ENCODE peak calls at places on chromosome 2, in six cellular contexts. E is transverse colon; F is effector memory CD4-positive, alpha-beta T cell; J is A549; V is substantia nigra; Z is mesendoderm. R is an unnamed sample.

GRCh38 chr2:65367517-65367916 is 64.9 kb downstream of the SPRED2 start:
- DNase-seq in E (peak), F (no peak), J (peak), V (no peak), Z (peak), R (peak)

GRCh38 chr2:171893196-171893823 is 734 bp downstream of the SLC25A12 start:
- DNase-seq in E (no peak), F (no peak), J (no peak), V (no peak), Z (peak), R (no peak)

GRCh38 chr2:55157474-55157884 is 74.6 kb downstream of the CLHC1 start:
- DNase-seq in E (no peak), F (no peak), J (no peak), V (no peak), Z (peak), R (no peak)

GRCh38 chr2:127174977-127175376 is 45.1 kb downstream of the CYP27C1 start:
- DNase-seq in E (peak), F (no peak), J (no peak), V (no peak), Z (no peak), R (no peak)

GRCh38 chr2:157627594-157628281 is 926 bp downstream of the ACVR1C start:
- DNase-seq in E (peak), F (peak), J (no peak), V (no peak), Z (peak), R (no peak)

GRCh38 chr2:439077-439476 is 151.2 kb upstream of the ALKAL2 start:
- DNase-seq in E (no peak), F (no peak), J (no peak), V (no peak), Z (no peak), R (no peak)

GRCh38 chr2:222982010-222982908 is 69.7 kb upstream of the KCNE4 start:
- DNase-seq in E (peak), F (no peak), J (no peak), V (peak), Z (peak), R (peak)

GRCh38 chr2:127226132-127226519 is 6.0 kb upstream of the CYP27C1 start:
- DNase-seq in E (no peak), F (no peak), J (no peak), V (no peak), Z (no peak), R (no peak)

GRCh38 chr2:206728277-206729199 is 10.3 kb upstream of the DYTN start:
- DNase-seq in E (no peak), F (no peak), J (peak), V (no peak), Z (no peak), R (peak)

GRCh38 chr2:159201321-159202063 is 85.0 kb downstream of the WDSUB1 start:
- DNase-seq in E (no peak), F (no peak), J (no peak), V (no peak), Z (no peak), R (no peak)

GRCh38 chr2:225100856-225101294 is 58.6 kb upstream of the DOCK10 start:
- DNase-seq in E (no peak), F (no peak), J (peak), V (no peak), Z (peak), R (peak)

GRCh38 chr2:44118257-44118656 is 50.4 kb upstream of the PPM1B start:
- DNase-seq in E (no peak), F (no peak), J (no peak), V (no peak), Z (no peak), R (no peak)

GRCh38 chr2:188665196-188665595 is 309.0 kb upstream of the COL3A1 start:
- DNase-seq in E (no peak), F (no peak), J (no peak), V (no peak), Z (peak), R (no peak)

GRCh38 chr2:206962966-206963365 is 23.6 kb downstream of the CPO start:
- DNase-seq in E (no peak), F (no peak), J (no peak), V (no peak), Z (no peak), R (no peak)

GRCh38 chr2:229344151-229344551 is 73.1 kb upstream of the PID1 start:
- DNase-seq in E (no peak), F (no peak), J (no peak), V (no peak), Z (no peak), R (peak)

GRCh38 chr2:169756342-169756741 is 22.7 kb downstream of the KLHL23 start:
- DNase-seq in E (no peak), F (no peak), J (no peak), V (no peak), Z (no peak), R (no peak)

GRCh38 chr2:239392072-239392357 is 8.8 kb downstream of the HDAC4 start:
- DNase-seq in E (no peak), F (no peak), J (no peak), V (no peak), Z (no peak), R (no peak)

GRCh38 chr2:210224660-210225460 is at the start of gene ACADL:
- DNase-seq in E (peak), F (no peak), J (peak), V (no peak), Z (peak), R (no peak)

GRCh38 chr2:120764434-120764833 is 28.8 kb downstream of the GLI2 start:
- DNase-seq in E (no peak), F (no peak), J (no peak), V (no peak), Z (no peak), R (no peak)

GRCh38 chr2:100422320-100422719 is 4.9 kb upstream of the CHST10 start:
- DNase-seq in E (no peak), F (no peak), J (peak), V (no peak), Z (peak), R (no peak)

GRCh38 chr2:234735829-234736228 is 216.0 kb upstream of the SH3BP4 start:
- DNase-seq in E (no peak), F (no peak), J (no peak), V (no peak), Z (no peak), R (no peak)

GRCh38 chr2:193502363-193503035 is 1307.8 kb upstream of the TMEFF2 start:
- DNase-seq in E (no peak), F (peak), J (no peak), V (no peak), Z (peak), R (no peak)

DNA sequence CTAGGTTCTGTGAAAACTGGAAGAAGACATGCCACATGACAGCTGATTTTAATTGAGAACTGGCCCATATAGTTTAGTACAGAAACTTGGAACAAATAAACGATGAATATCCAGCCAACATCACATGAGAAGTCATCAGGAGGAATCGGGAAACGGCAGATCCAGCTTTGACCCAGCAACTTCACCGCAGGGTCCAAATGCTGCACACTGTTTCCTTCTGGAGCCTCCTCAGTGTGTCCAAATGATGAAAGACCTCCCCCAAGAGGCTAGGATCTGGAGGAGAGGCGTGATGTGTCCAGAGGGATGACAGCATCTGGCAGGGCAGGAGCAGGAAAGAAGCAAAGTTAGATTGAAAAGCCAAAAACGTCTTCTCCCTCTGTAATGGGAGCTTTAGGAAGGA is 75.5 kb downstream of the COPS8 start:
- DNase-seq in E (no peak), F (no peak), J (no peak), V (no peak), Z (no peak), R (no peak)
- H3K27ac ChIP-seq in E (peak), F (no peak), J (no peak), V (no peak), Z (no peak), R (no peak)

GRCh38 chr2:38113036-38113435 is 37.1 kb upstream of the CYP1B1 start:
- DNase-seq in E (no peak), F (no peak), J (no peak), V (no peak), Z (no peak), R (no peak)
- H3K27ac ChIP-seq in E (no peak), F (no peak), J (no peak), V (no peak), Z (no peak), R (no peak)

GRCh38 chr2:99398303-99398702 is 61.1 kb downstream of the EIF5B start:
- DNase-seq in E (no peak), F (no peak), J (no peak), V (no peak), Z (no peak), R (no peak)

GRCh38 chr2:99399063-99399462 is 61.9 kb downstream of the EIF5B start:
- DNase-seq in E (no peak), F (no peak), J (no peak), V (no peak), Z (no peak), R (no peak)

GRCh38 chr2:99395589-99396130 is 58.5 kb downstream of the EIF5B start:
- DNase-seq in E (no peak), F (no peak), J (no peak), V (no peak), Z (no peak), R (no peak)

GRCh38 chr2:99399795-99400194 is 62.6 kb downstream of the EIF5B start:
- DNase-seq in E (no peak), F (no peak), J (no peak), V (no peak), Z (no peak), R (no peak)

DNA sequence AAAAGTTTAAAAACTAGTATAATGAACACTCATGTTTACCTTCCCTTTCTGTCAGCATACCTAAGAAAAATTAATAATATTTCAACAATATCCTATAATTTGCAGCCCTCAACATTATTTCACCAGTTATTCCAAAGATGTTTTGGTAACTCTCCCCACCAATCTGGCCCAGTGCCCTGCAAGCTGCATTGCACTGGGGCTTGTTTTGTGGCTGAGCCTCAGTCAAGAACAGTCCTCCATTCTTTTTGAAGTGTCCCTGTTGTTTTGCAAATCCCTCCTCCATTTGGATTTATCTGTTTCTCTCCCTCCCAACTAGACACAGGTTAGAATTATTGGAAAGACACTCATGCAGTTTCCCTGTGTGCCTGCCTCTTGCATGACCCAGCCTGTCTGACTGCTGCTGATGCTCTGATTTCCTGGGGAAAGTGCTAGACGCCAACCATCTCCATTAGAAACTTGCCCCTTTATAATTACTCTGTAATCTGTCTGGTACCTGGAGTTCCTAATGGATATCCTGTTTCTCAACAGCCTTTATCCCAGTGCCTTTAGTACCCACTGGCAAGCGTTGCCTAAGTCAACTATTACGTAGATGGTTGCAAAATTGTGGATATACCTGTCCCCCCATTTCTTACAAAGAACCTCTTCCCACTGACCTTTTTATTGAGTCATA is 60.2 kb downstream of the EIF5B start:
- DNase-seq in E (no peak), F (no peak), J (no peak), V (no peak), Z (no peak), R (no peak)
- H3K27ac ChIP-seq in E (no peak), F (no peak), J (no peak), V (peak), Z (no peak), R (peak)

GRCh38 chr2:102185347-102185746 is 1.5 kb upstream of the IL1RL2 start:
- DNase-seq in E (no peak), F (no peak), J (no peak), V (no peak), Z (no peak), R (no peak)

GRCh38 chr2:102186676-102187190 is at the start of gene IL1RL2:
- DNase-seq in E (peak), F (no peak), J (no peak), V (no peak), Z (peak), R (no peak)

GRCh38 chr2:102190425-102191107 is 3.7 kb downstream of the IL1RL2 start:
- DNase-seq in E (no peak), F (no peak), J (no peak), V (no peak), Z (peak), R (no peak)

GRCh38 chr2:102184018-102184417 is 2.8 kb upstream of the IL1RL2 start:
- DNase-seq in E (no peak), F (no peak), J (no peak), V (no peak), Z (no peak), R (no peak)

DNA sequence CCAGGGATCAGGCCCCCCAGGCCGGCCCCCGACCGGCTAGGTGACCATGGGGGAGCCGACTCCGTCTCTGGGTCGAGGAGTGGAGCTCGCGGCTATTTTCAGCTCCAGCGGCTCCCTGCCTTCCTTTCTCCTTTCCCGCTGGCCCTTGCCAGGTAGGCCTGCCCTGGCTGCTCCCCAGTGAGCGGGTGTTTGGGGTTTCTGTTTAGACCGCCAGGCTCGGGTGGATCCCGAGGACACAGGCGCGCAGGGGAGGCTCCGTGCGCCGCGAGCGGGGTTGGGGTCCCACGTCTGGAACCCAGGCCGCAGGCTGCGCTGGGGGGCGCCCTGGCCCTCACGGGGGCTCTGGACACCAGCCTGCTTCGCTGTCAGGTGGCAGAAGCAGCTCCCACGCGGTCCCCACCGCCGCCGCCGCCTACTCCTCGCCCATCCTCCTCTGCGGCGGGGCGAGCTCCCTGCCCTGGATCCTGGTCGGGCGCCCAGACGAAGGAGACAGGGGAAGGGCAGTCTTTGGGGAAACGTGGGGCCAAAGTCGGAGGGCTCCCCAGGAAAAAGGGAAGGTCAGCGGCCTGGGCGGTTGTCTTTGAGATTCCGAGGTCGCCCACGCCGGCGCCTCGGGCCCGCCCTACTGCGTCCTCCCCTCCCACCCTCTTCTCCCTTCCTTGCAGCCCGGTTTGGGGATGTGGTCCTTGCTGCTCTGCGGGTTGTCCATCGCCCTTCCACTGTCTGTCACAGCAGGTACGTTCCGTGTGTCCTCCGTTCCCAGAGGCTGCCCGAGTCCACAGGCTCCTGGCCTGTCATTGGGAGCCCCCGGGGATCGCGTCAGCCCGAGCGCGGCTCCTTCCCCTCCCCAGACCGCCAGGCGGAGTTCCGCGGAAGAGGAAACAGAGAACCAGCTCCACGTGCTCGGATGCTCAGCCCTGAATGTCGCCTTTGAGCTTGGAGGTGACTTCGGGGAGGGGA is 648 bp downstream of the IL1RL2 start:
- DNase-seq in E (peak), F (peak), J (no peak), V (no peak), Z (peak), R (no peak)
- H3K27ac ChIP-seq in E (peak), F (no peak), J (no peak), V (no peak), Z (no peak), R (peak)

GRCh38 chr2:48313036-48313877 is 216.7 kb upstream of the STON1 start:
- DNase-seq in E (no peak), F (no peak), J (no peak), V (no peak), Z (no peak), R (no peak)
- H3K27ac ChIP-seq in E (peak), F (peak), J (peak), V (peak), Z (no peak), R (peak)

R was measured in epithelial cell of prostate.